ENCODE peak calls at places on chromosomes 1 and 21, in four cellular contexts. W is neuronal stem cell, Z is transverse colon, K is EL. Y is an unnamed sample.

GRCh38 chr1:43511394-43511793 is 19.3 kb upstream of the PTPRF start:
- DNase-seq in W (no peak), Z (no peak), K (no peak), Y (no peak)

GRCh38 chr21:35020446-35020845 is 28.7 kb downstream of the RUNX1 start:
- DNase-seq in K (no peak), W (no peak), Z (no peak), Y (no peak)

GRCh38 chr1:66265268-66265667 is 268.7 kb upstream of the SGIP1 start:
- DNase-seq in K (no peak), W (no peak), Z (no peak), Y (no peak)

GRCh38 chr1:33307494-33307864 is 13.4 kb downstream of the A3GALT2 start:
- DNase-seq in W (no peak), Z (no peak), K (no peak), Y (no peak)

GRCh38 chr1:211535338-211535737 is 43.4 kb upstream of the RD3 start:
- DNase-seq in W (no peak), K (no peak), Z (no peak), Y (no peak)

GRCh38 chr1:92822907-92823306 is 8.9 kb upstream of the RPL5 start:
- DNase-seq in K (peak), Z (no peak), W (no peak), Y (peak)

GRCh38 chr1:19969898-19970660 is 9.3 kb downstream of the PLA2G2A start:
- DNase-seq in W (no peak), K (no peak), Z (no peak), Y (no peak)

GRCh38 chr1:18945401-18945849 is 11.1 kb downstream of the IFFO2 start:
- DNase-seq in Z (peak), W (no peak), K (peak), Y (peak)

Y was measured in mesenchymal stem cell.